ENCODE peak calls at places on chromosomes 11 and 22, in five cellular contexts. T, I, O, F and C are unnamed samples.

GRCh38 chr22:22909605-22910271 is 22.1 kb downstream of the IGLL5 start:
- DNase-seq in T (no peak), I (no peak), O (no peak), F (no peak), C (no peak)

GRCh38 chr11:77141034-77141433 is 13.0 kb downstream of the MYO7A start:
- DNase-seq in T (no peak), I (peak), O (no peak), F (no peak), C (peak)

GRCh38 chr11:124896071-124896750 is 1.5 kb downstream of the ROBO4 start:
- DNase-seq in T (peak), I (no peak), O (no peak), F (no peak), C (no peak)

GRCh38 chr11:118406599-118407166 is 5.3 kb downstream of the ATP5MG start:
- DNase-seq in T (no peak), I (no peak), O (no peak), F (no peak), C (no peak)

GRCh38 chr11:44416776-44417175 is 106.8 kb upstream of the ALX4 start:
- DNase-seq in T (no peak), I (peak), O (no peak), F (no peak), C (no peak)

GRCh38 chr11:101470881-101471535 is 112.8 kb downstream of the TRPC6 start:
- DNase-seq in T (peak), I (peak), O (no peak), F (no peak), C (peak)

GRCh38 chr11:559712-560304 is 730 bp downstream of the LMNTD2 start:
- DNase-seq in T (peak), I (no peak), O (no peak), F (no peak), C (peak)

GRCh38 chr11:91243630-91244029 is 981.0 kb upstream of the FAT3 start:
- DNase-seq in T (no peak), I (no peak), O (no peak), F (no peak), C (no peak)